ENCODE peak calls at places on chromosomes 11 and 22, in six cellular contexts. Z, A, B, K, U and H are unnamed samples.

GRCh38 chr11:95892892-95893570 is 30.9 kb downstream of the MTMR2 start:
- DNase-seq in Z (no peak), A (no peak), B (no peak), K (no peak), U (no peak), H (no peak)

GRCh38 chr11:120188831-120189455 is 21.9 kb upstream of the OAF start:
- DNase-seq in Z (peak; percentile 7), A (no peak), B (no peak), K (no peak), U (no peak), H (peak; percentile 11)

GRCh38 chr11:19691815-19692214 is 20.8 kb upstream of the NAV2 start:
- DNase-seq in Z (no peak), A (no peak), B (no peak), K (no peak), U (no peak), H (no peak)

GRCh38 chr11:111502611-111503010 is 9.6 kb downstream of the BTG4 start:
- DNase-seq in Z (no peak), A (no peak), B (no peak), K (no peak), U (no peak), H (no peak)

GRCh38 chr22:17137226-17137625 is 16.1 kb upstream of the TMEM121B start:
- DNase-seq in Z (no peak), A (no peak), B (no peak), K (no peak), U (no peak), H (no peak)

GRCh38 chr11:66842896-66843775 is at the start of gene RCE1:
- DNase-seq in Z (peak; percentile 82), A (peak; percentile 88), B (peak; percentile 85), K (peak; percentile 86), U (peak; percentile 97), H (peak; percentile 95)

GRCh38 chr11:91314521-91314920 is 910.1 kb upstream of the FAT3 start:
- DNase-seq in Z (no peak), A (no peak), B (no peak), K (no peak), U (no peak), H (no peak)

GRCh38 chr11:17386331-17387084 is 2.0 kb downstream of the KCNJ11 start:
- DNase-seq in Z (peak; percentile 20), A (peak; percentile 83), B (peak; percentile 34), K (peak; percentile 45), U (no peak), H (no peak)

GRCh38 chr11:9577032-9577431 is 3.6 kb downstream of the WEE1 start:
- DNase-seq in Z (no peak), A (no peak), B (peak; percentile 73), K (no peak), U (no peak), H (no peak)

GRCh38 chr11:80855975-80856524 is 1415.2 kb upstream of the TENM4 start:
- DNase-seq in Z (no peak), A (no peak), B (no peak), K (no peak), U (no peak), H (no peak)

GRCh38 chr11:18599739-18600230 is at the start of gene MISFA:
- DNase-seq in Z (no peak), A (no peak), B (peak; percentile 18), K (no peak), U (no peak), H (no peak)

DNA sequence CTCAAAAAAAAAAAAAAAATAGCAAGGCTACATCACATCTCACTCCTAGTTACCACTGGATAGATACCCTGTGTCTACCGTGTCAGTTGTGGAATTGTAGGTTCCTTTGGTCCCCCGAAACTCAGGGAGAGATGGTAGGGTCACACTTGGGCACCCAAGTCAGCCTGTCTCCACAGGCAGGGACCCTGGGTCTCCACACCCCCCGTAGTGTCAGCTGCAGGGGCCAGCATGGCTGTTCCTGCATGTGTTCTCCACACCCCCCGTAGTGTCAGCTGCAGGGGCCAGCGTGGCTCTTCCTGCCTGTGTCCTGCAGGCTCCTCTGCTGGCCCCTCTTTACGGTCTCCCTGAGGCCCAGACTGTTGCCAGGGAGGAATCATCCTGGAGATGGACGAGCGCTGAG is 282.1 kb downstream of the BRD1 start:
- DNase-seq in Z (no peak), A (no peak), B (no peak), K (no peak), U (no peak), H (no peak)
- H3K4me1 ChIP-seq in Z (no peaks in the 10 kb centered on the region), A (no peaks in the 10 kb centered on the region), B (no peaks in the 10 kb centered on the region), K (no peaks in the 10 kb centered on the region), U (no peaks in the 10 kb centered on the region), H (no peaks in the 10 kb centered on the region)

GRCh38 chr11:89495951-89496350 is 4.8 kb upstream of the NOX4 start:
- DNase-seq in Z (peak; percentile 38), A (peak; percentile 59), B (peak; percentile 93), K (no peak), U (no peak), H (peak; percentile 15)
- H3K27ac ChIP-seq in Z (peak overlapping the region; percentile 40), A (peak overlapping the region; percentile 3), B (no peak overlapping the region), K (no peak overlapping the region), U (no peak overlapping the region), H (no peak overlapping the region)

GRCh38 chr22:24541681-24542515 is 13.0 kb downstream of the GUCD1 start:
- DNase-seq in Z (no peak), A (no peak), B (no peak), K (no peak), U (no peak), H (no peak)

GRCh38 chr22:24543068-24543675 is 11.8 kb downstream of the GUCD1 start:
- DNase-seq in Z (no peak), A (no peak), B (no peak), K (no peak), U (no peak), H (no peak)

GRCh38 chr22:24542641-24543040 is 12.3 kb downstream of the GUCD1 start:
- DNase-seq in Z (no peak), A (peak; percentile 74), B (no peak), K (no peak), U (no peak), H (no peak)

GRCh38 chr22:24540470-24540869 is 14.5 kb downstream of the GUCD1 start:
- DNase-seq in Z (no peak), A (no peak), B (no peak), K (no peak), U (no peak), H (no peak)

DNA sequence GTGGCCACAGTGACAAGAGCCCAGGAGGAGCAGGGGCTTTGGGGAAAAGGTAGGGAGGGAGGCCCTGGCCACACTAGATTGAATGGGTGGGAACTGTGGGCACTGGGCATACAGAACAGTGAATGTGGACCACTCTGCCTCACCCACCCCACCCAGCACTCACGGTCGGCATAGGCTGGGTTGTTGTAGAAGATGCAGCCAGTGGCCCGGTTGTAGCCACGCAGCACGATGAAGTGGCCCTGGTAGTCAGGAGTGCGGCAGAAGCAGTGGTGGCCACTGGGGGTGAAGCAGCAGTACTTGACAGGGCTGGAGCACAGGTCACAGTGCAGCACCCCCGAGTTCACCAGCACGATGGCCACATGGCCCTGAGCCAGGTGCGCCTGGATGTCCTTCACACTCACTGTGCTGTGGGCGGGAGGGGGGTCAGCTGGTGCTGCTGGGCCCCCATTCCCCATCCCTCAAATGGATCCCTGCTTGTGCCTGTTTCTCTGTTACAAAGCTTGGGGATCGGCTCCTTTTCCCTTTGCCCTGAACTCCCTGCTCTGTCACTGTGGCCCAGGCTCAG is 11.2 kb downstream of the GUCD1 start:
- DNase-seq in Z (no peak), A (no peak), B (no peak), K (no peak), U (no peak), H (no peak)
- TF ChIP-seq POLR2A in Z (no peak), A (no peak), B (no peak), K (no peak), U (no peak), H (no peak)

DNA sequence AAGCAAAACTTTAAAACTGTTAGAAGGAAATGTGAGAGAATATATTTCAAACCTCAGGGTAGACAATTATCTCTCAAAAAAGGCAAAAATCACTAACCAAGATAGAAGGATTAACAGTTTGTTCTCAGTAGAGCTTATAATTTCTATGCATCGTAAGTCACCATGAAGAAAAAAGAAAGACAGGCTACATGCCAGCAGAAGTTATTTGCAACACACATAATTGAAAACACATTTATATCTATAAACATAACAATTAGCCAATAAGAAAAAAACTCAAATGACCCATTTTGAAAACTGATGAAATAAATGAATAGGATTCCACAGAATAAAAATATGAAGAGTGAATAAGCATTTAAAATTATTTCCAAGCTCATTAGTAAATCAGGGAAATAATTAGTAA is 24.4 kb upstream of the SNX19 start:
- DNase-seq in Z (no peak), A (no peak), B (peak; percentile 29), K (no peak), U (no peak), H (no peak)
- H3K4me1 ChIP-seq in Z (no peaks in the 10 kb centered on the region), A (peaks cover 6% of the 10 kb centered on the region), B (no peaks in the 10 kb centered on the region), K (no peaks in the 10 kb centered on the region), U (peaks cover 3% of the 10 kb centered on the region), H (no peaks in the 10 kb centered on the region)

GRCh38 chr11:77156396-77157195 is 28.6 kb downstream of the MYO7A start:
- DNase-seq in Z (no peak), A (no peak), B (no peak), K (no peak), U (no peak), H (no peak)

GRCh38 chr11:77154381-77155081 is 26.5 kb downstream of the MYO7A start:
- DNase-seq in Z (no peak), A (peak; percentile 68), B (no peak), K (peak; percentile 79), U (no peak), H (no peak)

GRCh38 chr11:77155082-77155475 is 27.0 kb downstream of the MYO7A start:
- DNase-seq in Z (no peak), A (no peak), B (no peak), K (no peak), U (no peak), H (no peak)

GRCh38 chr11:77153276-77154185 is 25.5 kb downstream of the MYO7A start:
- DNase-seq in Z (no peak), A (no peak), B (no peak), K (no peak), U (no peak), H (no peak)

DNA sequence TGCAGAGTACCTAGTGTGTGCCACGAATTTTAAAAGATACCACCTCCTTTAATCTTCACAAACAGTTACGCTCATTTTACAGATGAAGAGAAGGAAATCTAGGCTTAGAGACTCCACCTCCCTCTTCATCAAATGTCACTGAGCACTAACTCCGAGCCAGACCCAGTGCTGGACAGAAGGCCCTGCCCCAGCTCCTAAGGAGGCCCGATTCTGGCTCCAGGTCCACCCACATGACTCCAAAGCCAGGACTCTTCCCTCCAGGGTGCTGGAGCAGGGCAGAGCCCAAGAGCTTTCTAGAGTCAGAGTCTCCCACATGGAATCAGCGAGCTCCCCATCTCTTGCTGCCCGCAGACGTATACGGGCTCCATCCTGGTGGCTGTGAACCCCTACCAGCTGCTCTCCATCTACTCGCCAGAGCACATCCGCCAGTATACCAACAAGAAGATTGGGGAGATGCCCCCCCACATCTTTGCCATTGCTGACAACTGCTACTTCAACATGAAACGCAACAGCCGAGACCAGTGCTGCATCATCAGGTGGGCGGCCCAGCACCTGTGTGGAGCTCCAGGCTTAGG is 27.6 kb downstream of the MYO7A start:
- DNase-seq in Z (no peak), A (no peak), B (no peak), K (no peak), U (no peak), H (no peak)
- H3K27ac ChIP-seq in Z (no peak overlapping the region), A (no peak overlapping the region), B (no peak overlapping the region), K (no peak overlapping the region), U (no peak overlapping the region), H (no peak overlapping the region)